ENCODE peak calls at places on chromosomes 6 and 20, in seven cellular contexts. L, S, A, M, N, O and B are unnamed samples.

GRCh38 chr20:7392551-7392950 is 547.7 kb downstream of the HAO1 start:
- DNase-seq in L (no peak), S (no peak), A (no peak), M (no peak), N (no peak), O (no peak), B (no peak)

GRCh38 chr20:45441746-45442145 is 25.8 kb downstream of the PIGT start:
- DNase-seq in L (no peak), S (no peak), A (no peak), M (no peak), N (no peak), O (no peak), B (no peak)

GRCh38 chr20:64216036-64216435 is 39.5 kb upstream of the PCMTD2 start:
- DNase-seq in L (no peak), S (no peak), A (no peak), M (peak; percentile 70), N (no peak), O (no peak), B (no peak)

GRCh38 chr20:8798505-8798904 is 270.4 kb upstream of the PLCB4 start:
- DNase-seq in L (no peak), S (no peak), A (no peak), M (no peak), N (no peak), O (no peak), B (no peak)

GRCh38 chr6:113971786-113972185 is 838 bp upstream of the HDAC2 start:
- DNase-seq in L (no peak), S (no peak), A (no peak), M (no peak), N (no peak), O (peak; percentile 40), B (no peak)

GRCh38 chr6:404685-405423 is 13.3 kb downstream of the IRF4 start:
- DNase-seq in L (no peak), S (no peak), A (no peak), M (no peak), N (no peak), O (no peak), B (no peak)

GRCh38 chr6:80022803-80023202 is 18.4 kb downstream of the TTK start:
- DNase-seq in L (no peak), S (no peak), A (no peak), M (no peak), N (peak; percentile 86), O (no peak), B (no peak)

GRCh38 chr6:68710916-68711315 is 75.8 kb downstream of the ADGRB3 start:
- DNase-seq in L (no peak), S (no peak), A (no peak), M (no peak), N (no peak), O (no peak), B (no peak)

GRCh38 chr6:46410330-46410953 is 80.8 kb downstream of the RCAN2 start:
- DNase-seq in L (no peak), S (no peak), A (no peak), M (peak; percentile 35), N (peak; percentile 42), O (peak; percentile 45), B (no peak)

GRCh38 chr20:64100946-64101688 is 6.2 kb downstream of the NPBWR2 start:
- DNase-seq in L (no peak), S (no peak), A (no peak), M (no peak), N (no peak), O (no peak), B (no peak)

GRCh38 chr6:104284872-104285271 is 574.8 kb downstream of the HACE1 start:
- DNase-seq in L (no peak), S (no peak), A (no peak), M (no peak), N (no peak), O (no peak), B (no peak)

GRCh38 chr20:56780266-56780665 is 151.2 kb downstream of the TFAP2C start:
- DNase-seq in L (no peak), S (no peak), A (no peak), M (no peak), N (no peak), O (no peak), B (no peak)

GRCh38 chr6:166436195-166437139 is 53.7 kb upstream of the MPC1 start:
- DNase-seq in L (peak; percentile 52), S (no peak), A (no peak), M (no peak), N (no peak), O (no peak), B (no peak)

GRCh38 chr6:169556758-169557505 is 144.9 kb downstream of the WDR27 start:
- DNase-seq in L (no peak), S (no peak), A (no peak), M (no peak), N (no peak), O (no peak), B (no peak)

GRCh38 chr6:2710412-2710811 is 40.3 kb downstream of the MYLK4 start:
- DNase-seq in L (no peak), S (no peak), A (no peak), M (no peak), N (no peak), O (no peak), B (no peak)

GRCh38 chr6:126821706-126822105 is 296.8 kb upstream of the RSPO3 start:
- DNase-seq in L (no peak), S (no peak), A (no peak), M (no peak), N (no peak), O (no peak), B (no peak)

DNA sequence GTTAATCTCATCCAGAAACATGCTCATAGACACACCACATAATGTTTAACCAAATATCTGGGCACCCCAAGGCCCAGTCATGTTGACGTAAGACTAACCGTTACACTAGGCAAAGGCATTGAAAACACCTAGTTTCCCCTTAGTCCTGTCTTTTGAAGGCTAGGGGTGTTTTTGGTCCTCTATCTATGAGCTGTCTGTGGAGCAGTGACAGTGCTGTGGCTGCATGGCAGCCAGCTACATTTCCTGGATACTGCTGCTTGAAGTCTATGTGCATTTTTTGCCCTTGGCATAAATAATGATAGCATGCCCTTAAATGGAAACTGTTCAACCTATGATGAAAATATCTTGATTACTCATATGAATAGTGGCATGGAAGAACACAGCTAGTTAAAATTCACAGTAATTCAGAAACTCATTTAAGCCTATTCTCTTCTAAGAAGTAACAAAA is 18.6 kb downstream of the FARS2 start:
- DNase-seq in L (no peak), S (no peak), A (no peak), M (no peak), N (peak; percentile 11), O (no peak), B (no peak)
- H3K27ac ChIP-seq in L (no peak overlapping the region), S (no peak overlapping the region), A (no peak overlapping the region), M (no peak overlapping the region), N (no peak overlapping the region), O (no peak overlapping the region), B (no peak overlapping the region)

GRCh38 chr6:73702444-73702843 is 6.4 kb downstream of the CD109 start:
- DNase-seq in L (no peak), S (no peak), A (no peak), M (no peak), N (no peak), O (no peak), B (no peak)

GRCh38 chr6:73704798-73705197 is 8.8 kb downstream of the CD109 start:
- DNase-seq in L (no peak), S (no peak), A (no peak), M (no peak), N (no peak), O (no peak), B (no peak)

GRCh38 chr6:73700060-73700459 is 4.1 kb downstream of the CD109 start:
- DNase-seq in L (no peak), S (no peak), A (no peak), M (no peak), N (no peak), O (no peak), B (no peak)

GRCh38 chr6:73704260-73704659 is 8.3 kb downstream of the CD109 start:
- DNase-seq in L (no peak), S (no peak), A (no peak), M (no peak), N (peak; percentile 99), O (peak; percentile 28), B (no peak)

DNA sequence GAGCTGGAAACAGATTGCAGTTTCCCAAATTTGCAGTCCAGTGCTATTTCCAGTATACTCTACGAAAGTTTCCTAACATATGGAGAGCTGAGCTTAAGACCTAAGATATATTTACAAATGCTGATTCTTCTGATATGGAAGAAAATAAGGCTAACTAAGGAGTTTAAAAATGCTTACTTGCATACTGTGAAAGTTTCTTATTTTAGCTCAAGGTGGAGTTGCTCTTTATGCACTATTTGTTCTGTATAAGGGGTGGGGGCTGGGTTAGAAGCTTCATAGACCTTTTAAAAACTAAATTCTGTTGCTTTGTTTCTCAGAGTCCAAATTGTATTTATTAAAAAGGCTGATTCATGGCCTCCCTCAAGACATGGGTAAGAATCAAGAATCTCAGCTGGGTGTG is 7.5 kb downstream of the CD109 start:
- DNase-seq in L (no peak), S (no peak), A (no peak), M (no peak), N (no peak), O (no peak), B (no peak)
- H3K27ac ChIP-seq in L (no peak overlapping the region), S (no peak overlapping the region), A (no peak overlapping the region), M (no peak overlapping the region), N (peak overlapping the region; percentile 70), O (no peak overlapping the region), B (no peak overlapping the region)

DNA sequence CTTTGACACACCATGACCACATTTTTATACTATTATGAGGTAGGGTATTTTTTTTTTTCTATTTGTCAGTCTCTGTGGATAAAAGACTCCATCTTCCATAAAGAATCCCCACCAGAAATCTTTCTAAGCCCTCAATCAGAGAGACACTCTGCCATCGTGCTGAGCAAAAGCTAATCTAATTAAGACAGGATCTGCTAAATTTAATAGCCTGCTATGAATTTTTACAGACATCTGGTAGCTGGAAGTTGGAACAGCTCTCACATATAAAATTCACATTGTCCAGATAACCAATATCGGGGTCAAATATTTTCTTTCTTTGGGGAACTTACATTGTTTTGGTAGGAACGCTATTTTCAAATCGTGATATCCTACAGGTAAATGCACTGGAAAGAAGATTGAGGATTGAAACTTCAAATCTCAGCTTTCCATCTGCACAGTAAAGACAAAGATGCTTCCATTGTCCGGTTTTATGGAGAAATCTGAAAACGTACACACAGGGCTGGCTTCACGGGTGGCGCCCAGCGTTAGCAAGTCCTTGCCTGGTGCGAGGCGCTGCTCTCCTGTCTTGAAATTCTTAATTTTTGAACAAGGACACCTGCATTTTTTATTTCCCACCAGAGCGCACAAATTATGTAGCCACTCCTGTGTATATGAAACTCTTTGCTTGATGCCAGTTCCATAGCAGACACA is 573.8 kb upstream of the NOX3 start:
- DNase-seq in L (no peak), S (no peak), A (no peak), M (no peak), N (no peak), O (no peak), B (no peak)
- H3K27ac ChIP-seq in L (no peak overlapping the region), S (no peak overlapping the region), A (no peak overlapping the region), M (no peak overlapping the region), N (no peak overlapping the region), O (no peak overlapping the region), B (no peak overlapping the region)

GRCh38 chr6:158499601-158500000 is 60.3 kb upstream of the TMEM181 start:
- DNase-seq in L (no peak), S (no peak), A (no peak), M (no peak), N (no peak), O (no peak), B (no peak)
- H3K27ac ChIP-seq in L (no peak overlapping the region), S (no peak overlapping the region), A (no peak overlapping the region), M (no peak overlapping the region), N (no peak overlapping the region), O (no peak overlapping the region), B (peak overlapping the region; percentile 18)